ENCODE peak calls at places on chromosomes 4 and X, in four cellular contexts. Q, G, T and A are unnamed samples.

GRCh38 chr4:34972189-34972588 is 1272.1 kb downstream of the ARAP2 start:
- DNase-seq in Q (no peak), G (no peak), T (no peak), A (no peak)

GRCh38 chr4:125125256-125125655 is 189.5 kb upstream of the FAT4 start:
- DNase-seq in Q (peak), G (no peak), T (no peak), A (no peak)

GRCh38 chr4:3077796-3078195 is 3.3 kb downstream of the HTT start:
- DNase-seq in Q (no peak), G (no peak), T (peak), A (no peak)

GRCh38 chrX:1178580-1179057 is 33.8 kb downstream of the CRLF2 start:
- DNase-seq in Q (no peak), G (peak), T (peak), A (no peak)

GRCh38 chrX:153059191-153060094 is 3.2 kb downstream of the PNMA3 start:
- DNase-seq in Q (no peak), G (no peak), T (no peak), A (no peak)

GRCh38 chr4:141132689-141133145 is 552 bp downstream of the RNF150 start:
- DNase-seq in Q (no peak), G (peak), T (peak), A (no peak)

GRCh38 chr4:179605196-179605595 is 2163.0 kb upstream of the AGA start:
- DNase-seq in Q (peak), G (peak), T (no peak), A (no peak)

GRCh38 chr4:139819082-139819481 is 153.5 kb downstream of the MGST2 start:
- DNase-seq in Q (no peak), G (no peak), T (no peak), A (no peak)

GRCh38 chr4:140152760-140153418 is 1.1 kb downstream of the MAML3 start:
- DNase-seq in Q (no peak), G (peak), T (peak), A (no peak)

GRCh38 chrX:84453351-84454246 is 48.7 kb downstream of the HDX start:
- DNase-seq in Q (no peak), G (no peak), T (no peak), A (no peak)

GRCh38 chr4:120977435-120977997 is 55.0 kb upstream of the PRDM5 start:
- DNase-seq in Q (peak), G (peak), T (no peak), A (peak)

GRCh38 chr4:40337081-40337480 is 1.9 kb downstream of the CHRNA9 start:
- DNase-seq in Q (no peak), G (no peak), T (no peak), A (no peak)

GRCh38 chrX:80879143-80879542 is 69.5 kb upstream of the BRWD3 start:
- DNase-seq in Q (no peak), G (no peak), T (no peak), A (no peak)

GRCh38 chr4:19508442-19508841 is 743.3 kb upstream of the SLIT2 start:
- DNase-seq in Q (no peak), G (no peak), T (no peak), A (no peak)

GRCh38 chr4:102723511-102723910 is 37.3 kb downstream of the MANBA start:
- DNase-seq in Q (no peak), G (no peak), T (no peak), A (no peak)

GRCh38 chr4:87399148-87399547 is 8.2 kb upstream of the HSD17B11 start:
- DNase-seq in Q (no peak), G (no peak), T (no peak), A (no peak)

GRCh38 chr4:10096201-10096975 is 20.2 kb downstream of the WDR1 start:
- DNase-seq in Q (peak), G (peak), T (peak), A (no peak)

GRCh38 chr4:150139297-150139696 is 61.1 kb downstream of the DCLK2 start:
- DNase-seq in Q (peak), G (no peak), T (no peak), A (no peak)

GRCh38 chrX:133335027-133335426 is 80.3 kb downstream of the GPC4 start:
- DNase-seq in Q (peak), G (peak), T (no peak), A (no peak)

GRCh38 chr4:180099962-180100361 is 2143.2 kb upstream of the TENM3 start:
- DNase-seq in Q (no peak), G (no peak), T (no peak), A (no peak)

GRCh38 chrX:1581132-1581531 is 10.3 kb upstream of the AKAP17A start:
- DNase-seq in Q (no peak), G (no peak), T (no peak), A (no peak)

GRCh38 chrX:134604701-134605271 is 53.5 kb downstream of the PLAC1 start:
- DNase-seq in Q (no peak), G (no peak), T (no peak), A (no peak)

GRCh38 chr4:82739292-82740190 is 59.1 kb downstream of the SCD5 start:
- DNase-seq in Q (no peak), G (peak), T (peak), A (no peak)

GRCh38 chr4:139822391-139822790 is 156.8 kb downstream of the MGST2 start:
- DNase-seq in Q (no peak), G (no peak), T (no peak), A (no peak)

GRCh38 chr4:130080872-130081451 is 985.0 kb downstream of the C4orf33 start:
- DNase-seq in Q (no peak), G (no peak), T (no peak), A (peak)

GRCh38 chr4:6695660-6696581 is 2.2 kb downstream of the S100P start:
- DNase-seq in Q (no peak), G (no peak), T (peak), A (no peak)

GRCh38 chr4:41590591-41590990 is 52.6 kb downstream of the LIMCH1 start:
- DNase-seq in Q (no peak), G (no peak), T (no peak), A (peak)

GRCh38 chr4:14345356-14345775 is 656.9 kb upstream of the CPEB2 start:
- DNase-seq in Q (peak), G (peak), T (no peak), A (peak)

GRCh38 chrX:67524950-67525691 is 18.7 kb upstream of the AR start:
- DNase-seq in Q (no peak), G (no peak), T (no peak), A (no peak)

GRCh38 chr4:112562254-112562653 is 46.3 kb upstream of the NEUROG2 start:
- DNase-seq in Q (no peak), G (no peak), T (no peak), A (no peak)

GRCh38 chrX:28585767-28586166 is 1.5 kb upstream of the IL1RAPL1 start:
- DNase-seq in Q (no peak), G (no peak), T (no peak), A (no peak)

GRCh38 chrX:72105436-72105835 is 26.3 kb downstream of the RTL5 start:
- DNase-seq in Q (no peak), G (no peak), T (no peak), A (no peak)

GRCh38 chr4:52925531-52925968 is 63.4 kb downstream of the RASL11B start:
- DNase-seq in Q (no peak), G (no peak), T (no peak), A (no peak)

GRCh38 chrX:41933546-41933945 is 10.2 kb upstream of the CASK start:
- DNase-seq in Q (no peak), G (no peak), T (no peak), A (no peak)
- H3K4me3 ChIP-seq in Q (no peak), G (no peak), T (no peak), A (no peak)

GRCh38 chr4:47662975-47663374 is 174.9 kb downstream of the CORIN start:
- DNase-seq in Q (no peak), G (no peak), T (no peak), A (no peak)
- TF ChIP-seq CTCF in Q (peak), G (peak), T (peak), A (peak)

DNA sequence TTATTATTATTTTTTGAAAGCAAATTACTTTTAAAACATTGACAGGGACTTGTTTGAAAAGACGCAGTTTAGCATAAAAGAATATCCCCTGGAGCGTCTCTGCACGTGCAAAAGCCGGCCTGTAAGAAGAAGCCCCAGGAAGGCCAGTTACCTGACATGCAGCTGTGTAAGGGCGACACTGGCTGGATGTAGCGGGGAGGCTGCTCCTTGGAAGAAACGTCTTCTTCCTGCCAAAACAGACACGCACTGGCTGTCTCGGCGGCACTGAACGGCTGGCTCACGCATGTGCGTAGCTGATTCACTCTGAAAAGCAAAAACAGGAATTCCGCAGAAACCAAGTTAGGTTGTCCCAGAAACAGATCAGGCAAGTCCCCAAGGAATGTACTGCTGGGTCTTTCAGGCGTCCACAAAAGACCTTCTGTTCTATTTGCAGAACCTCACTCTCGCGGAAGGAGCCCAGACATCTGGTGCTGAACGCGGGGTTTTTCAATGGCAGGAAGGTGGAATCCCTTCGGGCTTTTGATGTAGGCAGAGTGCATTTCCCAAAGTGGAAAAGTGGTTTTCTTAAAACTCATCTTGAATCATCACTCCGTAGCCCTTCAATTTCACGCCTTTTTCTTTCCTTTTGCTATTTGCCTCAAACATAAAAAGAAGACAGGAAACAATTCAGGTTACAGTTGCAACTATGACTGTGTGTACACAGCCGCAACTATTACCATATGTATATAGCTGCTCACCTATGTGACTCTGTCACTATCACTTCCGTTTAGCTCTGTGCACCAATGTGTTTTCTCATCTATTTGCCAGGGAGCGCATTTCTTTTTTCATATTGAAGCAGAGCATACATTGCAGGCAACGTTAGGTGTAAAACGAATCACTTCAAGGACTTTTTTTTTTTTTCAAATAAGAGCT is 38.1 kb upstream of the ARSH start:
- DNase-seq in Q (peak), G (peak), T (no peak), A (no peak)
- H3K4me3 ChIP-seq in Q (peak), G (peak), T (peak), A (no peak)

DNA sequence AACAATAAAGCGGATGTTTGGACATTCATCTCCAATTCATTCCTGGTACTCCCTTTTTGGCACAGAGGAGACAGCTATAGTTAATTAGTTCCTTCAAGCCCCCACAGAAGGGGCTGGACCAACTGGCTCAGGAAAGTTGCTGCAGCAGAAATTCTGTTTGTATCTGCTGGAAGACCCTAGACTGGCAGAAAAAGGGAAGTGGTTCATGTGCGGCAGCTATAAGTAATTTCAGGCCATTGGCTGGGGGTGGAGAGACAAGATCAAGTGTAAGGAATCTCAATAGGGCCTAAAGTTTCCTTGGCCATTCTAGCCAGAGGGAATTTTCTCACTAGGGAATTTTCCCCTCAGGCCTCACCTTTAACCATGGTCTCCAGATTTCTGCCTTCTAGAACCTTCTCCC is 89.9 kb upstream of the DHX15 start:
- DNase-seq in Q (no peak), G (no peak), T (no peak), A (no peak)
- TF ChIP-seq CTCF in Q (no peak), G (no peak), T (no peak), A (no peak)

DNA sequence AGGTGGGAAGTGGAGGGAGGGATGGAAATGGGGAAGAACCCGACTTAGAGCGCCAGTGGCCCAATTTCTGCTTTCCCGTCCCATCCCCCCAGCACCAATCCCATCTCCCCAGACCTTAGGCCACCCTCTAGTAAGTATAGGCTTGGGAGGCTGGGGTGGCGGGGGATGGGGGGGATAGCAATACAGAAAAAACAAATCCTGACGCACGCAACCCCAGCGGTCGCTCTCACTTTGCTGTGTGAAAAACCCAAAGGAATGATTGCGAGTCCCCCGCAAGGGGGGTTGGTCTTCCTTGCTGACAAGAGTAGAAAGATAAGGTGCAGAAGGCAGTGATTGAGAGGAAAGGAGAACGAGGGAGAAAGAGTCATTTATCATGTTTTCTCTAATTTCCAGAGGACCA is 854 bp downstream of the CPE start:
- DNase-seq in Q (no peak), G (no peak), T (no peak), A (no peak)
- H3K4me3 ChIP-seq in Q (peak), G (no peak), T (no peak), A (peak)

DNA sequence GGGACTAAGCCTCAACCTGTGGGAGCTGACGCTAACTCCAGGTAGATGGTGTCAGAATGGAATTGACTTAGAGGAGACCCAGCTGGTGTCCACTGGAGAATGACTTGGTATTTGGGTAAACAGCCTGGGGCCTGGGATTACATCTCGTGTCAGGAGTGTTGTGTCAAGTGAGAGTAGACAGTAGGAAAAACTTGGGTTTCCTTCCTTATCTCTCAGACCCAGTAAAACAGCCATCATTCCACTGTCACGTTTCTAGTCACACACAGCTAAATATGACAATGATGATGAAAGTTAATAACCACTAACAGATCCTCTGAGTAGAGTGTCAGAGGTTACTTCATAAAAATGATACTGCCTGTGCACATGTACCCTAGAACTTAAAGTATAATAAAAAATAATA is 13.8 kb downstream of the ZNF674 start:
- DNase-seq in Q (no peak), G (no peak), T (no peak), A (no peak)
- TF ChIP-seq CTCF in Q (no peak), G (no peak), T (no peak), A (no peak)

DNA sequence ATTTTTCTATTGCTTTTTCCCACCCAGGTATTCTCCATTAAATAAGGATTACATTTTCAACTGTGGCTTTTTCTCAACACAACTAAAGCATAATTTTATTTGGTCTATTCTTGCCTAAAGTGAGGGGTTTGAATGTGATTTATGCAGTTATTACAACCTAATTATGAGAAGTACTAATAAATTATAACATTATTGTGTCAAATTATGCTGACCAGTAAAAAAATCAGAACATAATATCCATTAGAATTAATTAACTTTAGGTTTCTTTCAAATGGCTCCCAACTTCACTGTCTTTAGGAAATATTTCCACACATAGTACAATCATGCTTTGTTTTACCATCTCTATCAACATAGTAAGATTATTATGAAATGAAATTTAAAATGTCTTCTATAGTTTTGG is 1293.9 kb downstream of the FSTL5 start:
- DNase-seq in Q (no peak), G (no peak), T (no peak), A (no peak)
- H3K4me3 ChIP-seq in Q (no peak), G (no peak), T (no peak), A (no peak)